ENCODE peak calls at places on chromosomes 3 and 15, in ten cellular contexts. S, G, B, V, D, P, O, J, R and T are unnamed samples.

GRCh38 chr3:14548321-14548729 is 8.2 kb upstream of the GRIP2 start:
- DNase-seq in S (no peak), D (peak; percentile 78), R (peak; percentile 73), O (peak; percentile 51), J (peak; percentile 33), V (peak; percentile 56), B (no peak), G (peak; percentile 72), P (peak; percentile 78), T (no peak)

GRCh38 chr15:99925661-99926461 is 192.6 kb upstream of the LYSMD4 start:
- DNase-seq in B (no peak), V (peak; percentile 80), S (no peak), P (peak; percentile 44), D (peak; percentile 53), O (peak; percentile 83), G (peak; percentile 69), J (no peak), R (peak; percentile 62), T (peak; percentile 24)

GRCh38 chr3:13231781-13232515 is 158.7 kb upstream of the IQSEC1 start:
- DNase-seq in B (no peak), O (no peak), P (no peak), G (no peak), D (no peak), V (no peak), J (no peak), S (no peak), R (no peak), T (no peak)

GRCh38 chr15:25742008-25742407 is 121.1 kb downstream of the ATP10A start:
- DNase-seq in S (no peak), G (no peak), P (no peak), B (no peak), R (no peak), J (no peak), V (no peak), O (no peak), D (no peak), T (no peak)

GRCh38 chr3:34346656-34347055 is 548.2 kb downstream of the PDCD6IP start:
- DNase-seq in P (no peak), S (no peak), J (no peak), V (no peak), G (no peak), R (no peak), D (no peak), B (no peak), O (no peak), T (no peak)

GRCh38 chr3:124258057-124258500 is 266.2 kb upstream of the ROPN1 start:
- DNase-seq in J (no peak), O (no peak), D (no peak), G (no peak), B (no peak), R (no peak), P (no peak), V (no peak), S (no peak), T (no peak)

GRCh38 chr3:187098925-187099512 is 40.3 kb downstream of the RPL39L start:
- DNase-seq in B (no peak), R (no peak), S (no peak), D (no peak), O (no peak), G (no peak), V (no peak), J (no peak), P (no peak), T (peak; percentile 5)

GRCh38 chr3:97579365-97579764 is 185.2 kb upstream of the ARL6 start:
- DNase-seq in G (no peak), D (no peak), B (peak; percentile 3), O (no peak), P (no peak), J (no peak), V (no peak), S (no peak), R (no peak), T (peak; percentile 14)

GRCh38 chr3:193737191-193737751 is 144.3 kb downstream of the OPA1 start:
- DNase-seq in S (no peak), R (no peak), O (no peak), P (no peak), D (no peak), G (no peak), B (no peak), J (no peak), V (no peak), T (no peak)

GRCh38 chr3:194995334-194995733 is 275.6 kb downstream of the XXYLT1 start:
- DNase-seq in P (peak; percentile 47), V (no peak), J (no peak), G (no peak), S (no peak), B (no peak), D (no peak), O (no peak), R (no peak), T (no peak)

GRCh38 chr3:168029705-168030104 is 66.0 kb downstream of the GOLIM4 start:
- DNase-seq in V (no peak), G (peak; percentile 64), O (no peak), R (no peak), D (no peak), S (no peak), P (no peak), J (no peak), B (no peak), T (no peak)

GRCh38 chr15:59885832-59886231 is 118.3 kb upstream of the FOXB1 start:
- DNase-seq in B (no peak), R (no peak), P (peak; percentile 28), D (no peak), V (no peak), S (no peak), G (no peak), J (no peak), O (no peak), T (peak; percentile 46)

GRCh38 chr3:56467108-56467507 is 1.2 kb downstream of the ERC2 start:
- DNase-seq in R (peak; percentile 62), D (peak; percentile 74), S (no peak), P (peak; percentile 91), V (peak; percentile 86), O (peak; percentile 70), B (no peak), G (peak; percentile 95), J (no peak), T (peak; percentile 73)

DNA sequence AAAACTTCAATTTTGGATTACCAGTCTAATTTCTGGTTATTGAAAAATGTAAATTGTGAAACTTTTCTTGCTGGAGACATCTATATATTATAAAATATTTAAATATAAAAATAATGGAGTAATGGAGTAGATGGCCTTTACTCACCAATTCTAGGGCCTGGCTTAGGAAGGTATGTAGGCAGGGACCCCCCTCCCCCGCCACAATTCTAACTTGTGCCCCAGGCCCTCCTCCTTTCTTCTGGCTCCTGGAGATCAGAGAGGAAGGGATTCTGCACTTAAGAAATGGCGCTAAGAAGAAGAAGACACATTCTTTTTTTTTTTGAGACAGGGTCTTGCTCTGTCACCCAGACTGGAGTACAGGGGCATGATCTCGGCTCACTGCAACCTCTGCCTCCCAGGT is 49.5 kb downstream of the CGNL1 start:
- DNase-seq in B (no peak), J (no peak), P (no peak), D (no peak), V (no peak), R (no peak), G (no peak), S (no peak), O (no peak), T (no peak)
- H3K27ac ChIP-seq in B (no peak overlapping the region), J (no peak overlapping the region), P (no peak overlapping the region), D (no peak overlapping the region), V (no peak overlapping the region), R (no peak overlapping the region), G (no peak overlapping the region), S (no peak overlapping the region), O (no peak overlapping the region), T (no peak overlapping the region)

GRCh38 chr3:129628169-129628522 is 21.7 kb upstream of the PLXND1 start:
- DNase-seq in O (no peak), J (no peak), V (no peak), P (no peak), B (no peak), R (no peak), G (no peak), D (no peak), S (no peak), T (no peak)
- H3K27ac ChIP-seq in O (peak overlapping the region; percentile 98), J (peak overlapping the region; percentile 80), V (peak overlapping the region; percentile 99), P (peak overlapping the region; percentile 97), B (no peak overlapping the region), R (peak overlapping the region; percentile 99), G (peak overlapping the region; percentile 3), D (peak overlapping the region; percentile 98), S (peak overlapping the region; percentile 98), T (peak overlapping the region; percentile 94)

GRCh38 chr3:58356054-58356453 is 23.4 kb downstream of the PXK start:
- DNase-seq in B (no peak), J (no peak), R (no peak), D (peak; percentile 13), S (no peak), O (peak; percentile 13), V (no peak), G (no peak), P (peak; percentile 34), T (no peak)

GRCh38 chr3:58352624-58353023 is 19.9 kb downstream of the PXK start:
- DNase-seq in V (no peak), P (no peak), B (no peak), G (no peak), R (no peak), J (no peak), D (no peak), O (no peak), S (no peak), T (no peak)

GRCh38 chr3:58353722-58354553 is 21.2 kb downstream of the PXK start:
- DNase-seq in R (no peak), V (no peak), O (no peak), P (no peak), G (no peak), J (no peak), S (no peak), B (no peak), D (no peak), T (no peak)

GRCh38 chr3:58357402-58357801 is 24.7 kb downstream of the PXK start:
- DNase-seq in P (no peak), O (peak; percentile 12), G (no peak), R (no peak), V (no peak), S (no peak), D (no peak), B (no peak), J (no peak), T (no peak)

GRCh38 chr3:58355174-58355573 is 22.5 kb downstream of the PXK start:
- DNase-seq in P (no peak), R (no peak), D (no peak), G (no peak), S (no peak), B (no peak), V (no peak), J (no peak), O (no peak), T (no peak)
- H3K27ac ChIP-seq in P (no peak overlapping the region), R (no peak overlapping the region), D (no peak overlapping the region), G (no peak overlapping the region), S (no peak overlapping the region), B (no peak overlapping the region), V (no peak overlapping the region), J (no peak overlapping the region), O (no peak overlapping the region), T (no peak overlapping the region)

DNA sequence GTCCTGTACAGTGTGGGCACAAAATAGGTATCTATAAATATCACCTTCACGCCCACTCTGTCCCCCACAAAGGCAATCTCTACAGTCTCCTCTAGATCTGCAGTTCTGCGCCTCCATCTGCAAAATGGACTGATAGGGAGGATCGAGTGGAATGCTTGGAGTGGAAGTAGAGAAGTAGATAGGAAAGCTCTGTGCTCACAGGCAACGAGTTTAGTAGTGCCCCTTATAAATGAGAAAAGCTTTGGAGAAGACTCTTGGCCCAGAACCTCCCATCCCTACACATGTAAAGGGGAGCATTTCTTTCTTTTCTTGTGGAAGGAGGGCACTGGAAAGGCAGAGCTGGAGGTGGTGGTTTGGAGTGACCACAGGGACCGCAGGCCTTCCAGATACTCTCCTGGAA is 88.5 kb downstream of the ZNF621 start:
- DNase-seq in B (no peak), R (no peak), S (no peak), V (no peak), P (no peak), G (no peak), O (no peak), J (no peak), D (no peak), T (no peak)
- H3K27ac ChIP-seq in B (no peak overlapping the region), R (no peak overlapping the region), S (no peak overlapping the region), V (no peak overlapping the region), P (no peak overlapping the region), G (no peak overlapping the region), O (no peak overlapping the region), J (no peak overlapping the region), D (no peak overlapping the region), T (no peak overlapping the region)